ENCODE peak calls at places on chromosomes 13 and 19, in seven cellular contexts. K, H, U, D, F, C and A are unnamed samples.

GRCh38 chr19:17095141-17095919 is 19.8 kb downstream of the MYO9B start:
- DNase-seq in K (peak), H (no peak), U (peak), D (no peak), F (no peak), C (no peak), A (no peak)

GRCh38 chr19:48918801-48919247 is 14.7 kb upstream of the DHDH start:
- DNase-seq in K (no peak), H (no peak), U (no peak), D (no peak), F (no peak), C (no peak), A (peak)

GRCh38 chr19:56874530-56874929 is 34.0 kb upstream of the PEG3 start:
- DNase-seq in K (no peak), H (no peak), U (no peak), D (no peak), F (no peak), C (no peak), A (no peak)

GRCh38 chr13:76832258-76832988 is 53.8 kb downstream of the KCTD12 start:
- DNase-seq in K (no peak), H (no peak), U (no peak), D (no peak), F (no peak), C (no peak), A (no peak)

GRCh38 chr19:15216363-15216762 is 15.6 kb upstream of the NOTCH3 start:
- DNase-seq in K (no peak), H (no peak), U (no peak), D (no peak), F (no peak), C (peak), A (no peak)

GRCh38 chr13:93420206-93420605 is 193.6 kb downstream of the GPC6 start:
- DNase-seq in K (no peak), H (no peak), U (no peak), D (no peak), F (no peak), C (no peak), A (no peak)

GRCh38 chr13:76759877-76760276 is 126.3 kb downstream of the KCTD12 start:
- DNase-seq in K (peak), H (no peak), U (no peak), D (no peak), F (no peak), C (no peak), A (no peak)

GRCh38 chr13:26742691-26743358 is 17.8 kb downstream of the GPR12 start:
- DNase-seq in K (no peak), H (no peak), U (no peak), D (no peak), F (no peak), C (no peak), A (no peak)

GRCh38 chr13:50244913-50245574 is 229.8 kb downstream of the KCNRG start:
- DNase-seq in K (peak), H (no peak), U (peak), D (no peak), F (no peak), C (peak), A (no peak)

GRCh38 chr13:45196622-45197021 is 4.2 kb downstream of the KCTD4 start:
- DNase-seq in K (peak), H (no peak), U (no peak), D (no peak), F (no peak), C (peak), A (no peak)

GRCh38 chr19:32406161-32407003 is 812 bp downstream of the DPY19L3 start:
- DNase-seq in K (no peak), H (no peak), U (no peak), D (no peak), F (no peak), C (no peak), A (no peak)

GRCh38 chr19:17985037-17985818 is 18.3 kb downstream of the KCNN1 start:
- DNase-seq in K (no peak), H (no peak), U (no peak), D (no peak), F (no peak), C (no peak), A (no peak)

GRCh38 chr19:35346193-35347052 is 1.3 kb upstream of the FFAR1 start:
- DNase-seq in K (no peak), H (peak), U (no peak), D (no peak), F (peak), C (no peak), A (no peak)

GRCh38 chr13:37495046-37495445 is 103.5 kb downstream of the POSTN start:
- DNase-seq in K (no peak), H (no peak), U (no peak), D (no peak), F (no peak), C (peak), A (no peak)

DNA sequence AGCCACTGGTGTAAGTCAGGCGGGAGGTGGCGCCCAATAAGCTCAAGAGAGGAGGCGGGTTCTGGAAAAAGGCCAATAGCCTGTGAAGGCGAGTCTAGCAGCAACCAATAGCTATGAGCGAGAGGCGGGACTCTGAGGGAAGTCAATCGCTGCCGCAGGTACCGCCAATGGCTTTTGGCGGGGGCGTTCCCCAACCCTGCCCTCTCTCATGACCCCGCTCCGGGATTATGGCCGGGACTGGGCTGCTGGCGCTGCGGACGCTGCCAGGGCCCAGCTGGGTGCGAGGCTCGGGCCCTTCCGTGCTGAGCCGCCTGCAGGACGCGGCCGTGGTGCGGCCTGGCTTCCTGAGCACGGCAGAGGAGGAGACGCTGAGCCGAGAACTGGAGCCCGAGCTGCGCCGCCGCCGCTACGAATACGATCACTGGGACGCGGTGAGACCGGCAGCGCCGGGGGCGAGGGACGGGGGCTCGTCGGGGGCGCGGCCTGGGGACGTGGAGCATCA is at the start of gene ALKBH7:
- DNase-seq in K (peak), H (peak), U (peak), D (peak), F (peak), C (peak), A (peak)
- TF ChIP-seq CTCF in K (no peak), H (peak), U (no peak), D (no peak), F (no peak), C (no peak), A (no peak)

DNA sequence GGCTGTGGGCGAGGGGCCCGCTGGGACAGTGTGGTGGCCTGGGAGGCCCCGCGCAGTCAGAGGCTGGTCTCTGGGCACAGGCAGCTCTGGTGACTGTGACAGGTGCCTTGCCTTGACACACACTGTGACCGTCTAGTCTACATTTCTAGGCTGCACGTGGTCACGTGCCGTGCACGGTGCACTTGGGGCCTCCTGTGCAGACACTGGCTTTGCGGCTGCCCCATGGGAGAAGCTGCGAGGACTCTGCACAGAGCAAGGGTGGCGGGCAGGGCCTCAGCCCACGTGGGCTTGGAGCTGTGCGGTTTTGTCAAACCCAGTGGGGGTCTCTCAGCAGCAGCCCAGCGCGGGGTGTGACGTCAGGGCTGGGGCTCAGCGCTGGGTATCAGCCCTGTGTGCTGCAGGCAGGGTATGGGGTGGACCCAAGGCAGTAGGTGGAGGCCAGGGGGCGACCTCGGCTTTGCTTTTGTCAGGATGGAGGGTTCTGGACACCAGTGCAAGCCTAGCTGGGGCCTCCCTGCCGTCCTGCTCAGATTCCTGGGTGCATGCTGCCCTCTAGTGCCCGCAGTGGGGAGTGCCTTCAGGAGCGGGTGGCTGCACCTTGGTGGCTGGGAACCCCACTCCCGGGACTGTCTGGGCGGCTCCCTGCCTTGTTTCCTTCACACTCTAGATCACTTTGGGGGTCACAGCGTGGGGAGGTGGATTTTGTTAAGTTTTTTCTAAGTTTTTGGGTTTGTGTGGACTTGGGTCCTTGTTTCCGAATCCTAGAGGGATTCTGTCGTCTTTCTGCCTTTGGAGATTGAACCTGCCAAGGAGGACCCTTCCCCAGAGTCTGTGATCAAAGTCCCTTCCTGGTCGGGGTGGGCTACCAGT is 62.6 kb downstream of the KDM4B start:
- DNase-seq in K (peak), H (peak), U (no peak), D (peak), F (peak), C (peak), A (peak)
- TF ChIP-seq CTCF in K (peak), H (peak), U (peak), D (peak), F (peak), C (peak), A (peak)

DNA sequence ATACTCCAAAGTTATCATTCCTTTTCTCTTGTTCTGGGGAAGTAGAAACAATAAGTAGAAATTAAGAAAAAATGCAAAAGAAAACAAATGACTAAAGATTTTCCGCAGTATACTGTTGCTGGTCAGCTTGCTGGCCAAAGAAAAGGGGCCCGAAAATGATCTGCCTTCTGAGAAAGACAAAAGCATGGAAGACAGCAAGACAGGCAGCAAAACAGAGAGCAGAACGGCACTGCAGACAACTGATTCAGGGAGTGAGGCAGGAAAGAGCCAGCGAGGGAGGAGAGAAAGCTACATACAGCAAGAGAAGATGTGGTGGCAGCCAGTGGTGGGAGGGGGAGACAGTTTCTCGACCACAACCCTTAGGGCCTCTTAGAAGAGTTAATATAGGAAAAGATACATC is 5.3 kb upstream of the DOCK9 start:
- DNase-seq in K (no peak), H (no peak), U (no peak), D (no peak), F (no peak), C (no peak), A (no peak)
- TF ChIP-seq CTCF in K (no peak), H (no peak), U (no peak), D (no peak), F (no peak), C (no peak), A (no peak)

GRCh38 chr19:39155114-39155700 is 29.6 kb downstream of the PAK4 start:
- DNase-seq in K (no peak), H (no peak), U (no peak), D (no peak), F (no peak), C (peak), A (no peak)

GRCh38 chr19:39155741-39156140 is 30.2 kb downstream of the PAK4 start:
- DNase-seq in K (no peak), H (no peak), U (no peak), D (no peak), F (no peak), C (no peak), A (no peak)

GRCh38 chr19:39154084-39154625 is 28.6 kb downstream of the PAK4 start:
- DNase-seq in K (no peak), H (no peak), U (no peak), D (no peak), F (no peak), C (peak), A (no peak)

GRCh38 chr19:39156230-39156890 is 30.8 kb downstream of the PAK4 start:
- DNase-seq in K (peak), H (no peak), U (no peak), D (no peak), F (no peak), C (peak), A (no peak)

GRCh38 chr19:39154626-39155100 is 29.1 kb downstream of the PAK4 start:
- DNase-seq in K (peak), H (no peak), U (no peak), D (no peak), F (no peak), C (peak), A (no peak)
- TF ChIP-seq CTCF in K (no peak), H (no peak), U (no peak), D (no peak), F (no peak), C (peak), A (no peak)

GRCh38 chr19:40356681-40357595 is 8.4 kb downstream of the PLD3 start:
- DNase-seq in K (no peak), H (no peak), U (no peak), D (no peak), F (no peak), C (no peak), A (no peak)
- TF ChIP-seq CTCF in K (no peak), H (no peak), U (no peak), D (no peak), F (no peak), C (no peak), A (no peak)

DNA sequence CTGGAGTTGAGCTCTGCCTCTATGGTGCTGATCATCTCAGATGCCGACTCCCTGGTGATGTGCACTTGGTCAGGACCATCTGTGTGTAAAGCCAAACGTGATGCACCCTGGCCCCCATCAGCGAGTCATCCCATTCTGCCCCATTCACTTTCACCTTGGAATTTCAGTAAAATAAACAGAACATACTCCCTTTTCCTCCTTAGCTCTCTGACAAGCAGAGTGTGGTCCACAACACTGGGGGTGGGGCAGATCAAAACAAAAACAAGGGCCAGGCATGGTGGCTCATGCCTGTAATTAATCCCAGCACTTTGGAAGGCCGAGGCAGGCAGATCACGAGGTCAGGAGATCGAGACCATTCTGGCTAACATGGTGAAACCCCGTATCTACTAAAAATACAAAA is 12.3 kb downstream of the CEACAM20 start:
- DNase-seq in K (no peak), H (no peak), U (no peak), D (no peak), F (no peak), C (no peak), A (no peak)
- TF ChIP-seq CTCF in K (no peak), H (no peak), U (no peak), D (no peak), F (no peak), C (no peak), A (no peak)

DNA sequence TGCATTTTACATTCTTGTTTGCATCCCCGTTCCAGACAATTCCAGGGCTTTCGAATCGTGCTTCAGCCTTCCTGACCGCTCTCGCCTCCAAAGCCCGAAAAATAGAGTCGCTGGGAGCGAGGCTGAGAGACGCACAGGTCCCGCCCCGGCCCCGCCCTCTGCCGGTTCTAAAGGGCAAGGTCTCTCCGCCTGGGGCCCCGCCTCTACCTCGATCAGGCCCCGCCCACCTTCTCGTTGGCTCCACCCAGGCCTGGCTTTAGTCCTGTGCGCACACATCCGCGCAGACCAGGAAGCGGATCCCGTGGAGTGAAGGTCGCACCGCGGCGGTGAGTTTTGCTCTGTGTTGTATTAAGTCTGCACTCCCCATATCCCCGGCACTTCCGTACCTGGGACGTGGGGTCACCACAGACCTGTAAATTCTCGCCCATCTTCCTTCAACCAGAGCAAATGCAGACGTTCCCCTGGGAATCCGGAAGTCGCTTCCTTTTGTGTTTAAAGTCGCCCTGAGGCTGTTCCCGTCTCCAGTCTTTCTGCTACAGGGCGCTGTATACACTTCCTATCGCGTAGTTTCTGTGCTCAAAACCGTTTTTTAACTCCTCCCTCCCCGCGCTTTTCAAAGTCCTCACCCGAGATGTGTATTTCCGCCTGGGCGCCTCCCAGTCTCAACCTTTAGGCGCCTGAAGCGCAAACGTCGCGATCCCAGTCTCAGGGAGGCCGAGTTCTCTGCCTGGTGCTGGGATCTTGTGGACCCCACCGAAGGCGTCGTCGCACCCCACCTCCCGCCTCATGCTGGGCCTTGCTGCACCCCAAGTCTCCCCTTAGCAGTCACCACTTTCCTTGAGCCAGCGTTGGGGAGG is at the start of gene ZNF701:
- DNase-seq in K (peak), H (peak), U (peak), D (peak), F (peak), C (peak), A (peak)
- TF ChIP-seq CTCF in K (peak), H (peak), U (peak), D (peak), F (peak), C (no peak), A (peak)

GRCh38 chr19:46176116-46176860 is 28.2 kb downstream of the IGFL2 start:
- DNase-seq in K (no peak), H (no peak), U (no peak), D (no peak), F (no peak), C (no peak), A (no peak)

GRCh38 chr19:46179076-46179740 is 31.2 kb downstream of the IGFL2 start:
- DNase-seq in K (no peak), H (no peak), U (no peak), D (no peak), F (no peak), C (no peak), A (no peak)

GRCh38 chr19:46173886-46174475 is 25.9 kb downstream of the IGFL2 start:
- DNase-seq in K (no peak), H (no peak), U (no peak), D (no peak), F (no peak), C (peak), A (no peak)
- TF ChIP-seq CTCF in K (no peak), H (no peak), U (no peak), D (no peak), F (no peak), C (no peak), A (no peak)

DNA sequence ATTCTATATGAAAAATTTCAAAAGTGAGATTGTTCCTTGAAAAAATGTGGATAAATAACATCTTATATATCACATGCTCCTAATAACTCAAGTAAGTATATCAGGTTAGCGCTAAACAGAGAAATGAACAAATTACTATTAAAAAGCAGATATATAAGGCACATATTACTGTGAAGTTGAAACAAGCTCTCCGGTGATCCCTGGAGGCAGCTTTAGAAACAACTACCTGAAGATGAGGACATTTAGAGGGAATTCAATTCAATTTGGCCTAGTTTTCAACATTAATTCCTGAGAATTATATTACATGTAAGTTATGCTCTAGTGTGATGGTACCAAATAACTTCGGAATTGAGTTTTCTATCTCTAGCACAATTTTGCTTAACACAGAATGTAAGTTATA is 1373.6 kb upstream of the SPRY2 start:
- DNase-seq in K (no peak), H (no peak), U (no peak), D (no peak), F (no peak), C (peak), A (no peak)
- TF ChIP-seq CTCF in K (no peak), H (no peak), U (no peak), D (peak), F (no peak), C (peak), A (no peak)